ENCODE peak calls at places on chromosomes 5 and 9, in eight cellular contexts. One of them, this sample, is unnamed. For H3K27me3 and H3K36me3, the result is how much of the 10 kb centered on the place peaks cover.

GRCh38 chr5:75044406-75044805 is 8.0 kb downstream of the GCNT4 start:
- DNase-seq in CD4-positive, CD25-positive, alpha-beta regulatory T cell: no peak
- DNase-seq in transverse colon: no peak
- DNase-seq in aorta: no peak
- DNase-seq in H1: no peak
- DNase-seq in ovary: no peak
- DNase-seq in osteoblast: no peak
- DNase-seq in IMR-90: no peak
- DNase-seq in this sample: no peak

GRCh38 chr5:147017621-147018020 is 139.1 kb upstream of the PPP2R2B start:
- DNase-seq in CD4-positive, CD25-positive, alpha-beta regulatory T cell: no peak
- DNase-seq in transverse colon: no peak
- DNase-seq in aorta: no peak
- DNase-seq in H1: no peak
- DNase-seq in ovary: no peak
- DNase-seq in osteoblast: no peak
- DNase-seq in IMR-90: no peak
- DNase-seq in this sample: no peak

GRCh38 chr5:127925916-127926315 is 157.7 kb upstream of the SLC12A2 start:
- DNase-seq in CD4-positive, CD25-positive, alpha-beta regulatory T cell: no peak
- DNase-seq in transverse colon: peak
- DNase-seq in aorta: no peak
- DNase-seq in H1: no peak
- DNase-seq in ovary: no peak
- DNase-seq in osteoblast: no peak
- DNase-seq in IMR-90: no peak
- DNase-seq in this sample: no peak

GRCh38 chr9:81687521-81688261 is 1.7 kb downstream of the TLE1 start:
- DNase-seq in CD4-positive, CD25-positive, alpha-beta regulatory T cell: no peak
- DNase-seq in transverse colon: peak
- DNase-seq in aorta: peak
- DNase-seq in H1: peak
- DNase-seq in ovary: peak
- DNase-seq in osteoblast: peak
- DNase-seq in IMR-90: no peak
- DNase-seq in this sample: peak

GRCh38 chr5:45271626-45272025 is 424.6 kb downstream of the HCN1 start:
- DNase-seq in CD4-positive, CD25-positive, alpha-beta regulatory T cell: no peak
- DNase-seq in transverse colon: no peak
- DNase-seq in aorta: no peak
- DNase-seq in H1: no peak
- DNase-seq in ovary: no peak
- DNase-seq in osteoblast: no peak
- DNase-seq in IMR-90: no peak
- DNase-seq in this sample: no peak

GRCh38 chr5:66329078-66329477 is 185.0 kb downstream of the SREK1 start:
- DNase-seq in CD4-positive, CD25-positive, alpha-beta regulatory T cell: no peak
- DNase-seq in transverse colon: no peak
- DNase-seq in aorta: no peak
- DNase-seq in H1: no peak
- DNase-seq in ovary: no peak
- DNase-seq in osteoblast: no peak
- DNase-seq in IMR-90: no peak
- DNase-seq in this sample: no peak

GRCh38 chr5:7802855-7803254 is 48.1 kb downstream of the CFAP90 start:
- DNase-seq in CD4-positive, CD25-positive, alpha-beta regulatory T cell: no peak
- DNase-seq in transverse colon: no peak
- DNase-seq in aorta: no peak
- DNase-seq in H1: no peak
- DNase-seq in ovary: no peak
- DNase-seq in osteoblast: no peak
- DNase-seq in IMR-90: no peak
- DNase-seq in this sample: no peak

GRCh38 chr5:143066556-143067281 is 296.5 kb downstream of the ARHGAP26 start:
- DNase-seq in CD4-positive, CD25-positive, alpha-beta regulatory T cell: no peak
- DNase-seq in transverse colon: peak
- DNase-seq in aorta: no peak
- DNase-seq in H1: no peak
- DNase-seq in ovary: no peak
- DNase-seq in osteoblast: no peak
- DNase-seq in IMR-90: no peak
- DNase-seq in this sample: peak

GRCh38 chr9:99137225-99137624 is 32.3 kb downstream of the TGFBR1 start:
- DNase-seq in CD4-positive, CD25-positive, alpha-beta regulatory T cell: no peak
- DNase-seq in transverse colon: no peak
- DNase-seq in aorta: no peak
- DNase-seq in H1: no peak
- DNase-seq in ovary: no peak
- DNase-seq in osteoblast: no peak
- DNase-seq in IMR-90: no peak
- DNase-seq in this sample: no peak

GRCh38 chr5:159244163-159244562 is 18.9 kb upstream of the UBLCP1 start:
- DNase-seq in CD4-positive, CD25-positive, alpha-beta regulatory T cell: no peak
- DNase-seq in transverse colon: no peak
- DNase-seq in aorta: no peak
- DNase-seq in H1: no peak
- DNase-seq in ovary: no peak
- DNase-seq in osteoblast: no peak
- DNase-seq in IMR-90: peak
- DNase-seq in this sample: no peak

GRCh38 chr9:76198336-76198735 is 195.9 kb downstream of the RFK start:
- DNase-seq in CD4-positive, CD25-positive, alpha-beta regulatory T cell: no peak
- DNase-seq in transverse colon: no peak
- DNase-seq in aorta: no peak
- DNase-seq in H1: no peak
- DNase-seq in ovary: peak
- DNase-seq in osteoblast: no peak
- DNase-seq in IMR-90: peak
- DNase-seq in this sample: no peak

GRCh38 chr9:130632841-130633240 is 31.6 kb upstream of the PRDM12 start:
- DNase-seq in CD4-positive, CD25-positive, alpha-beta regulatory T cell: no peak
- DNase-seq in transverse colon: no peak
- DNase-seq in aorta: no peak
- DNase-seq in H1: no peak
- DNase-seq in ovary: no peak
- DNase-seq in osteoblast: no peak
- DNase-seq in IMR-90: no peak
- DNase-seq in this sample: no peak

GRCh38 chr5:157540124-157540523 is 35.5 kb downstream of the ADAM19 start:
- DNase-seq in CD4-positive, CD25-positive, alpha-beta regulatory T cell: no peak
- DNase-seq in transverse colon: no peak
- DNase-seq in aorta: no peak
- DNase-seq in H1: no peak
- DNase-seq in ovary: no peak
- DNase-seq in osteoblast: no peak
- DNase-seq in IMR-90: no peak
- DNase-seq in this sample: no peak

GRCh38 chr9:98121096-98121495 is 2.1 kb upstream of the TRIM14 start:
- DNase-seq in CD4-positive, CD25-positive, alpha-beta regulatory T cell: no peak
- DNase-seq in transverse colon: peak
- DNase-seq in aorta: no peak
- DNase-seq in H1: no peak
- DNase-seq in ovary: no peak
- DNase-seq in osteoblast: peak
- DNase-seq in IMR-90: no peak
- DNase-seq in this sample: no peak

GRCh38 chr9:16870606-16871357 is at the start of gene BNC2:
- DNase-seq in CD4-positive, CD25-positive, alpha-beta regulatory T cell: no peak
- DNase-seq in transverse colon: peak
- DNase-seq in aorta: peak
- DNase-seq in H1: peak
- DNase-seq in ovary: peak
- DNase-seq in osteoblast: peak
- DNase-seq in IMR-90: peak
- DNase-seq in this sample: peak

GRCh38 chr9:93031629-93032431 is 26.7 kb upstream of the SUSD3 start:
- DNase-seq in CD4-positive, CD25-positive, alpha-beta regulatory T cell: no peak
- DNase-seq in transverse colon: no peak
- DNase-seq in aorta: no peak
- DNase-seq in H1: no peak
- DNase-seq in ovary: no peak
- DNase-seq in osteoblast: peak
- DNase-seq in IMR-90: no peak
- DNase-seq in this sample: no peak

GRCh38 chr5:170745481-170746061 is 38.0 kb upstream of the GABRP start:
- DNase-seq in CD4-positive, CD25-positive, alpha-beta regulatory T cell: no peak
- DNase-seq in transverse colon: no peak
- DNase-seq in aorta: no peak
- DNase-seq in H1: peak
- DNase-seq in ovary: no peak
- DNase-seq in osteoblast: peak
- DNase-seq in IMR-90: peak
- DNase-seq in this sample: peak

GRCh38 chr5:83323557-83323956 is 148.0 kb upstream of the VCAN start:
- DNase-seq in CD4-positive, CD25-positive, alpha-beta regulatory T cell: no peak
- DNase-seq in transverse colon: no peak
- DNase-seq in aorta: no peak
- DNase-seq in H1: no peak
- DNase-seq in ovary: no peak
- DNase-seq in osteoblast: no peak
- DNase-seq in IMR-90: no peak
- DNase-seq in this sample: no peak

GRCh38 chr9:72363226-72363625 is 1.8 kb downstream of the ZFAND5 start:
- DNase-seq in CD4-positive, CD25-positive, alpha-beta regulatory T cell: no peak
- DNase-seq in transverse colon: no peak
- DNase-seq in aorta: no peak
- DNase-seq in H1: no peak
- DNase-seq in ovary: no peak
- DNase-seq in osteoblast: peak
- DNase-seq in IMR-90: no peak
- DNase-seq in this sample: no peak

GRCh38 chr5:82222597-82223574 is 55.3 kb downstream of the RPS23 start:
- DNase-seq in CD4-positive, CD25-positive, alpha-beta regulatory T cell: no peak
- DNase-seq in transverse colon: no peak
- DNase-seq in aorta: no peak
- DNase-seq in H1: no peak
- DNase-seq in ovary: no peak
- DNase-seq in osteoblast: no peak
- DNase-seq in IMR-90: no peak
- DNase-seq in this sample: no peak

GRCh38 chr5:76473676-76474075 is 70.6 kb downstream of the IQGAP2 start:
- DNase-seq in CD4-positive, CD25-positive, alpha-beta regulatory T cell: peak
- DNase-seq in transverse colon: no peak
- DNase-seq in aorta: no peak
- DNase-seq in H1: no peak
- DNase-seq in ovary: no peak
- DNase-seq in osteoblast: no peak
- DNase-seq in IMR-90: no peak
- DNase-seq in this sample: no peak

GRCh38 chr9:34577635-34578240 is 11.8 kb downstream of the CNTFR start:
- DNase-seq in CD4-positive, CD25-positive, alpha-beta regulatory T cell: no peak
- DNase-seq in transverse colon: no peak
- DNase-seq in aorta: no peak
- DNase-seq in H1: no peak
- DNase-seq in ovary: no peak
- DNase-seq in osteoblast: no peak
- DNase-seq in IMR-90: no peak
- DNase-seq in this sample: peak
- H3K4me3 ChIP-seq in CD4-positive, CD25-positive, alpha-beta regulatory T cell: no peak
- H3K4me3 ChIP-seq in transverse colon: peak
- H3K4me3 ChIP-seq in aorta: no peak
- H3K4me3 ChIP-seq in H1: peak
- H3K4me3 ChIP-seq in ovary: no peak
- H3K4me3 ChIP-seq in osteoblast: peak
- H3K4me3 ChIP-seq in IMR-90: no peak
- H3K4me3 ChIP-seq in this sample: peak

GRCh38 chr5:93602261-93603149 is 19.5 kb downstream of the NR2F1 start:
- DNase-seq in CD4-positive, CD25-positive, alpha-beta regulatory T cell: no peak
- DNase-seq in transverse colon: no peak
- DNase-seq in aorta: no peak
- DNase-seq in H1: peak
- DNase-seq in ovary: no peak
- DNase-seq in osteoblast: no peak
- DNase-seq in IMR-90: peak
- DNase-seq in this sample: peak
- H3K27me3 ChIP-seq in CD4-positive, CD25-positive, alpha-beta regulatory T cell: half or more
- H3K27me3 ChIP-seq in transverse colon: half or more
- H3K27me3 ChIP-seq in aorta: under half
- H3K27me3 ChIP-seq in H1: half or more
- H3K27me3 ChIP-seq in ovary: under half
- H3K27me3 ChIP-seq in osteoblast: half or more
- H3K27me3 ChIP-seq in IMR-90: under half
- H3K27me3 ChIP-seq in this sample: half or more

GRCh38 chr5:94691270-94691669 is 72.8 kb downstream of the SLF1 start:
- DNase-seq in CD4-positive, CD25-positive, alpha-beta regulatory T cell: no peak
- DNase-seq in transverse colon: no peak
- DNase-seq in aorta: no peak
- DNase-seq in H1: no peak
- DNase-seq in ovary: no peak
- DNase-seq in osteoblast: no peak
- DNase-seq in IMR-90: no peak
- DNase-seq in this sample: no peak

GRCh38 chr5:94691947-94692346 is 73.5 kb downstream of the SLF1 start:
- DNase-seq in CD4-positive, CD25-positive, alpha-beta regulatory T cell: no peak
- DNase-seq in transverse colon: no peak
- DNase-seq in aorta: no peak
- DNase-seq in H1: no peak
- DNase-seq in ovary: no peak
- DNase-seq in osteoblast: no peak
- DNase-seq in IMR-90: peak
- DNase-seq in this sample: no peak

GRCh38 chr5:94692610-94693009 is 74.1 kb downstream of the SLF1 start:
- DNase-seq in CD4-positive, CD25-positive, alpha-beta regulatory T cell: no peak
- DNase-seq in transverse colon: no peak
- DNase-seq in aorta: no peak
- DNase-seq in H1: no peak
- DNase-seq in ovary: no peak
- DNase-seq in osteoblast: no peak
- DNase-seq in IMR-90: no peak
- DNase-seq in this sample: no peak

GRCh38 chr5:94689871-94690270 is 71.4 kb downstream of the SLF1 start:
- DNase-seq in CD4-positive, CD25-positive, alpha-beta regulatory T cell: no peak
- DNase-seq in transverse colon: no peak
- DNase-seq in aorta: no peak
- DNase-seq in H1: no peak
- DNase-seq in ovary: no peak
- DNase-seq in osteoblast: no peak
- DNase-seq in IMR-90: no peak
- DNase-seq in this sample: no peak

DNA sequence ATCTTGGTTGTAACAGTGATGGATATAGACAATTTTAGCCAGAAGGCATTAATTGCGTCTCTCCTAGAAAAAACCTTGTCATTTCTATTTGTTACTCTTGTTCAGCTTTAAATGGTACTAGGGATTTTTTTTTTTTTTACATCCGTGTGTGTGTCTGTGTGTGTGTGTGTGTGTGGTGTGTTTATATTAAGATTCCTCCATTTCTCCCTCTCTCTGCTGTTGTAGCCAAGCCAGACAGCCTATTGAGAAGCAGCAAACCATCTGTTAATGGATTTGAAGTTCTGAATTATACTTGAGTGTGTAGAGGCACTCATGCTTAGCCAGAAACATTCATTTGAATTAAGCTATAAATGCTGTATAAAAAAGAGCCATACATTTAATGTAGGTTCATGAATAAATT is 72.3 kb downstream of the SLF1 start:
- DNase-seq in CD4-positive, CD25-positive, alpha-beta regulatory T cell: no peak
- DNase-seq in transverse colon: no peak
- DNase-seq in aorta: no peak
- DNase-seq in H1: no peak
- DNase-seq in ovary: no peak
- DNase-seq in osteoblast: no peak
- DNase-seq in IMR-90: peak
- DNase-seq in this sample: no peak
- H3K36me3 ChIP-seq in CD4-positive, CD25-positive, alpha-beta regulatory T cell: under half
- H3K36me3 ChIP-seq in transverse colon: under half
- H3K36me3 ChIP-seq in aorta: under half
- H3K36me3 ChIP-seq in H1: under half
- H3K36me3 ChIP-seq in ovary: under half
- H3K36me3 ChIP-seq in osteoblast: under half
- H3K36me3 ChIP-seq in IMR-90: under half
- H3K36me3 ChIP-seq in this sample: under half

GRCh38 chr9:112032009-112032408 is 135.4 kb downstream of the UGCG start:
- DNase-seq in CD4-positive, CD25-positive, alpha-beta regulatory T cell: no peak
- DNase-seq in transverse colon: no peak
- DNase-seq in aorta: no peak
- DNase-seq in H1: no peak
- DNase-seq in ovary: no peak
- DNase-seq in osteoblast: no peak
- DNase-seq in IMR-90: no peak
- DNase-seq in this sample: no peak
- H3K4me3 ChIP-seq in CD4-positive, CD25-positive, alpha-beta regulatory T cell: peak
- H3K4me3 ChIP-seq in transverse colon: no peak
- H3K4me3 ChIP-seq in aorta: no peak
- H3K4me3 ChIP-seq in H1: no peak
- H3K4me3 ChIP-seq in ovary: no peak
- H3K4me3 ChIP-seq in osteoblast: no peak
- H3K4me3 ChIP-seq in IMR-90: no peak
- H3K4me3 ChIP-seq in this sample: no peak